ENCODE peak calls at places on chromosomes 11 and 22, in eight cellular contexts. X, B, G, Z, S, Q, O and J are unnamed samples.

GRCh38 chr11:64385953-64386704 is 27.2 kb downstream of the RPS6KA4 start:
- DNase-seq in X (no peak), B (peak; percentile 89), G (peak; percentile 14), Z (peak; percentile 22), S (peak; percentile 71), Q (peak; percentile 55), O (peak; percentile 94), J (no peak)

GRCh38 chr11:110075087-110075821 is 17.9 kb upstream of the ZC3H12C start:
- DNase-seq in X (no peak), B (no peak), G (no peak), Z (no peak), S (no peak), Q (no peak), O (no peak), J (no peak)

GRCh38 chr11:94544832-94545640 is 1.3 kb downstream of the FUT4 start:
- DNase-seq in X (peak; percentile 11), B (peak; percentile 24), G (peak; percentile 70), Z (no peak), S (peak; percentile 63), Q (no peak), O (peak; percentile 18), J (peak; percentile 31)

GRCh38 chr11:44445500-44446340 is 119.7 kb upstream of the CD82 start:
- DNase-seq in X (no peak), B (no peak), G (no peak), Z (no peak), S (peak; percentile 26), Q (no peak), O (no peak), J (no peak)

GRCh38 chr11:107619926-107620325 is 29.0 kb downstream of the ELMOD1 start:
- DNase-seq in X (no peak), B (no peak), G (no peak), Z (no peak), S (no peak), Q (no peak), O (no peak), J (no peak)

GRCh38 chr11:60165538-60165937 is 17.3 kb downstream of the MS4A6A start:
- DNase-seq in X (no peak), B (no peak), G (no peak), Z (no peak), S (no peak), Q (no peak), O (no peak), J (no peak)

GRCh38 chr11:1883342-1884122 is 8.2 kb downstream of the PRR33 start:
- DNase-seq in X (no peak), B (no peak), G (no peak), Z (no peak), S (no peak), Q (no peak), O (no peak), J (no peak)

GRCh38 chr11:69588270-69588669 is 52.7 kb upstream of the CCND1 start:
- DNase-seq in X (no peak), B (peak; percentile 91), G (peak; percentile 66), Z (no peak), S (peak; percentile 37), Q (no peak), O (peak; percentile 84), J (no peak)

GRCh38 chr22:47269689-47270088 is 507.2 kb downstream of the TBC1D22A start:
- DNase-seq in X (no peak), B (no peak), G (no peak), Z (no peak), S (no peak), Q (no peak), O (no peak), J (no peak)

GRCh38 chr22:25564320-25564978 is at the start of gene GRK3:
- DNase-seq in X (peak; percentile 78), B (peak; percentile 47), G (peak; percentile 41), Z (no peak), S (peak; percentile 67), Q (peak; percentile 66), O (no peak), J (peak; percentile 47)

GRCh38 chr22:42077486-42078125 is 1.9 kb upstream of the SMDT1 start:
- DNase-seq in X (no peak), B (no peak), G (no peak), Z (no peak), S (no peak), Q (no peak), O (no peak), J (no peak)

GRCh38 chr22:23743303-23743705 is 7.6 kb downstream of the ZNF70 start:
- DNase-seq in X (no peak), B (no peak), G (no peak), Z (no peak), S (no peak), Q (no peak), O (no peak), J (no peak)

GRCh38 chr11:116186592-116186991 is 586.2 kb downstream of the BUD13 start:
- DNase-seq in X (no peak), B (no peak), G (no peak), Z (no peak), S (peak; percentile 35), Q (no peak), O (no peak), J (no peak)

GRCh38 chr11:74820763-74821162 is 72.1 kb downstream of the RNF169 start:
- DNase-seq in X (no peak), B (peak; percentile 95), G (no peak), Z (no peak), S (no peak), Q (no peak), O (peak; percentile 49), J (no peak)

GRCh38 chr11:2777396-2777795 is 77.6 kb upstream of the KCNQ1OT1 start:
- DNase-seq in X (no peak), B (peak; percentile 72), G (no peak), Z (no peak), S (no peak), Q (no peak), O (no peak), J (no peak)

GRCh38 chr11:114068327-114068726 is 8.8 kb downstream of the ZBTB16 start:
- DNase-seq in X (no peak), B (no peak), G (no peak), Z (no peak), S (no peak), Q (no peak), O (no peak), J (no peak)

GRCh38 chr22:39545310-39546063 is 12.9 kb upstream of the RPS19BP1 start:
- DNase-seq in X (peak; percentile 73), B (peak; percentile 22), G (peak; percentile 57), Z (no peak), S (peak; percentile 75), Q (no peak), O (no peak), J (peak; percentile 87)